ENCODE peak calls at places on chromosomes 3 and 15, in five cellular contexts. A, Z, S, N and J are unnamed samples.

GRCh38 chr3:95567346-95567745 is 1247.0 kb upstream of the EPHA6 start:
- DNase-seq in A (no peak), Z (no peak), S (no peak), N (no peak), J (no peak)

GRCh38 chr3:107421170-107421792 is 44.0 kb downstream of the CCDC54 start:
- DNase-seq in A (peak; percentile 46), Z (peak; percentile 50), S (peak; percentile 52), N (no peak), J (peak; percentile 37)

GRCh38 chr15:74787251-74788041 is 5.6 kb downstream of the CSK start:
- DNase-seq in A (peak; percentile 77), Z (peak; percentile 69), S (no peak), N (peak; percentile 71), J (peak; percentile 89)

GRCh38 chr15:62128916-62129315 is 36.2 kb downstream of the C2CD4B start:
- DNase-seq in A (no peak), Z (no peak), S (no peak), N (no peak), J (no peak)

GRCh38 chr3:177262396-177262795 is 65.1 kb upstream of the TBL1XR1 start:
- DNase-seq in A (no peak), Z (no peak), S (peak; percentile 27), N (no peak), J (no peak)

GRCh38 chr15:60554494-60554893 is 75.6 kb upstream of the ICE2 start:
- DNase-seq in A (no peak), Z (no peak), S (no peak), N (no peak), J (no peak)

GRCh38 chr3:30203301-30203700 is 403.1 kb upstream of the TGFBR2 start:
- DNase-seq in A (no peak), Z (no peak), S (no peak), N (no peak), J (no peak)

GRCh38 chr3:55405436-55405835 is 81.7 kb downstream of the WNT5A start:
- DNase-seq in A (peak; percentile 24), Z (peak; percentile 2), S (no peak), N (peak; percentile 85), J (no peak)

GRCh38 chr3:101873619-101874018 is 24.3 kb downstream of the NFKBIZ start:
- DNase-seq in A (no peak), Z (no peak), S (no peak), N (no peak), J (no peak)

GRCh38 chr3:59935025-59935424 is 885.2 kb upstream of the CFAP20DC start:
- DNase-seq in A (no peak), Z (no peak), S (no peak), N (no peak), J (no peak)

GRCh38 chr15:24761704-24762302 is 86.2 kb downstream of the NPAP1 start:
- DNase-seq in A (no peak), Z (no peak), S (no peak), N (no peak), J (no peak)

GRCh38 chr15:88603885-88604284 is 17.3 kb upstream of the AEN start:
- DNase-seq in A (no peak), Z (no peak), S (no peak), N (no peak), J (no peak)

GRCh38 chr3:106299300-106300098 is 430.7 kb upstream of the CBLB start:
- DNase-seq in A (no peak), Z (no peak), S (no peak), N (no peak), J (no peak)

GRCh38 chr3:146072824-146073223 is 88.2 kb downstream of the PLOD2 start:
- DNase-seq in A (no peak), Z (no peak), S (no peak), N (no peak), J (no peak)

GRCh38 chr15:70451861-70452653 is 311.3 kb downstream of the UACA start:
- DNase-seq in A (peak; percentile 61), Z (no peak), S (no peak), N (peak; percentile 81), J (no peak)

GRCh38 chr3:99568936-99569335 is 69.5 kb upstream of the COL8A1 start:
- DNase-seq in A (no peak), Z (no peak), S (no peak), N (no peak), J (no peak)

GRCh38 chr15:35443376-35443775 is 102.6 kb downstream of the DPH6 start:
- DNase-seq in A (no peak), Z (no peak), S (no peak), N (no peak), J (no peak)

GRCh38 chr15:35445891-35446290 is 100.1 kb downstream of the DPH6 start:
- DNase-seq in A (no peak), Z (no peak), S (no peak), N (no peak), J (no peak)

GRCh38 chr15:35442734-35443133 is 103.2 kb downstream of the DPH6 start:
- DNase-seq in A (no peak), Z (no peak), S (no peak), N (no peak), J (no peak)

GRCh38 chr15:35448294-35448693 is 97.7 kb downstream of the DPH6 start:
- DNase-seq in A (no peak), Z (no peak), S (no peak), N (no peak), J (no peak)

DNA sequence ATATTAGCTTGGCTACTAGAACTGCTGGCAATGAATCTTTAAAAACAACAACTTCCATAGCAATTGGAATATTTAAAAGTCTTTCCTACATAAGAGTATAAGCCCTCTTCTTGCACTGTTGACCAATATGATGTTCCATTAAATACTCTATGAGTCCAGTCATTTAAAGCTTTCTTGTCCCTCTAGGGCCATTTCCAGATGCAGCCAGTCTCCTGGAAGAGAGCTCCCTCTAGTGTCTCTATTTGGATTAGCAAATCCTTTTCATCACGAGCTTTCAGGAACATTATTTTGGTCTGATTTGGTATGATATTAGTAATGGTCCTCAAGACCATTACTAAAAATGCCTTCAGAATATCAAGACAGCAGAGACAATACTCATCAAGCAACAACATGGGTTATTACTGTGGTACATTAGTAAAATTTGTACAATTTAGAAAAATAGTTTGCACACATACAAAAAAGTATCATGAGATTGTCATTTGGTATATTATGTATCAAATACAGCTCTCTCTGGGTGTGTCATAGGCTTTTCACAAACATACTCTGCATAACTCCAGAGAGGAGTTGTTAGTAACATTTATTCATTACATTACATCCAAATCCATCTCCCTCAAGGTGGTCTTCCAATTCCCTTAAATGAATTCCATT is 101.3 kb downstream of the DPH6 start:
- DNase-seq in A (peak; percentile 60), Z (peak; percentile 56), S (peak; percentile 37), N (no peak), J (peak; percentile 3)
- TF ChIP-seq GABPA in A (no peak), Z (no peak), S (no peak), N (no peak), J (no peak)

DNA sequence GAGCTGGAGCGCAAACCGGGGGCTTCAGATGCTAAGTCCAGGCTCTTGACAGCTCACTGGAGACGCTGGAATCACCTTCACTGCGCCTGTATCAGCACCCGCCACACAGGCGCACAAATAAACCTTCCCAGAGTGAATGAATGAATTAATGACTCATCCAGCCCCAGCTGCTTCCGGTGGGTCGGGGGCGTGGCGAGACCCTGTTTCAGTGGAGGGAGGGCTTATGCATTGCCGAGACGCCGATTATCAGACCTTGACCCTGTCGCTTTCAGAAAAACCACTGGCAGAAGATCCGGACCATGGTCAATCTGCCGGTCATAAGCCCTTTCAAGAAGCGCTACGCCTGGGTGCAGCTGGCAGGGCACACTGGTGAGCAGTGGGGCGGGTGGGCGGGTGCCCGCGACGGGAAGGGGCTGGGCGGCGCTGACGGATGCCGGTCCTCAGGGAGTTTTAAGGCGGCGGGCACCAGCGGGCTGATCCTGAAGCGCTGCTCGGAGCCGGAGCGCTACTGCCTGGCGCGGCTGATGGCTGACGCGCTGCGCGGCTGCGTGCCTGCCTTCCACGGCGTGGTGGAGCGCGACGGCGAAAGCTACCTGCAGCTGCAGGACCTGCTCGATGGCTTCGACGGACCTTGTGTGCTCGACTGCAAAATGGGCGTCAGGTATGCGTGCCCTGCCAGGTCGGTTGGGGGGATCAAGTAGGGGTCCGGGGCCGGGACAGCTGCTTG is 7.7 kb downstream of the ITPKA start:
- DNase-seq in A (no peak), Z (peak; percentile 75), S (no peak), N (peak; percentile 66), J (no peak)
- H3K27me3 ChIP-seq in A (no peaks in the 10 kb centered on the region), Z (no peaks in the 10 kb centered on the region), S (no peaks in the 10 kb centered on the region), N (peaks cover 97% of the 10 kb centered on the region), J (peaks cover 46% of the 10 kb centered on the region)

GRCh38 chr15:95325763-95326688 is 1004.5 kb upstream of the NR2F2 start:
- DNase-seq in A (no peak), Z (no peak), S (no peak), N (no peak), J (no peak)
- TF ChIP-seq CTCF in A (no peak), Z (no peak), S (no peak), N (no peak), J (no peak)

GRCh38 chr3:127489357-127489756 is 101.2 kb downstream of the TPRA1 start:
- DNase-seq in A (no peak), Z (no peak), S (no peak), N (peak; percentile 27), J (no peak)

GRCh38 chr3:127488740-127489139 is 101.8 kb downstream of the TPRA1 start:
- DNase-seq in A (no peak), Z (no peak), S (no peak), N (no peak), J (no peak)

GRCh38 chr3:127491323-127491722 is 99.2 kb downstream of the TPRA1 start:
- DNase-seq in A (no peak), Z (no peak), S (no peak), N (no peak), J (no peak)

GRCh38 chr3:127491909-127492308 is 98.6 kb downstream of the TPRA1 start:
- DNase-seq in A (no peak), Z (no peak), S (no peak), N (no peak), J (no peak)

DNA sequence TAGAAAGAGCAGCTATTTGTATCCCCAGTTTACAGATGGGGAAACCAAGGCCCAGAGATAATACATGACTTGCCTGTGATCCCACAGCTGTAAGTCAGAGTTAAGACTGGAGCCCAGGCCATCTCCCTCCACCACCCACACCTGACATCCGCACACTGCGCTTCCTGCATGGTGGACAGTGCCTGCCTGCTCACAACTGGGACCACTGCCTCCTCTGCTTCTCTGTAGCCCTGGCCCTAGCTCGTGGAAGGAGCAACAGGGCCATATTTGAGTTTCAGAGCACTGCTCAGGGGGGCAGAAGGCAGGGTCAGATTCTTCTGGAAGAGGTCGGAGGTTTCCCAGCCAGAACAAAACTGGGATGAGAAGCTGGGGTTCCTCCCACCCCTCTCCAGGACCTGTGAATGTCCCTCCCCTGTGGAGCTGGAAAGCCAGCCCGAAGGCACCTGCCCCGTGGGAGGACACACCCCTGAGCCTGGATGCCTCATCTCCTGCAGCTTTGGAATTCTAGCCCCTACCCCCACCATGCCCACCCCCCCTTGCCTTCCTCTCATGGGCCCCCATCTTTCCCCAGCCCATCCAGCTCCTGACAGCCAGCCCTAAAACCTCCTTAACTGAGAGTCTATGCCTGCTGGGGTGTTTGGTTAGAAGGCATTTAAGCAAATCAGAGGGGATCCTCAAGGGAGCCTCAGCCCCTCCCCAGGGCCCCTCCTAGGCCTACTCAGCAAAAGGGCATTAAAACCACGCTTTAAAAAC is 100.1 kb downstream of the TPRA1 start:
- DNase-seq in A (no peak), Z (no peak), S (no peak), N (peak; percentile 30), J (no peak)
- TF ChIP-seq GABPA in A (no peak), Z (no peak), S (no peak), N (no peak), J (no peak)

GRCh38 chr15:52803543-52804306 is 13.6 kb upstream of the ONECUT1 start:
- DNase-seq in A (no peak), Z (no peak), S (no peak), N (no peak), J (no peak)
- H3K27me3 ChIP-seq in A (peaks cover 28% of the 10 kb centered on the region), Z (peaks cover 84% of the 10 kb centered on the region), S (peaks cover 9% of the 10 kb centered on the region), N (peaks cover 41% of the 10 kb centered on the region), J (peaks cover 88% of the 10 kb centered on the region)